ENCODE peak calls at places on chromosomes 3 and 15, in nine cellular contexts. One of them, this sample, is unnamed.

GRCh38 chr3:22372292-22372949 is 621.4 kb upstream of the ZNF385D start:
- DNase-seq in natural killer cell treated with Interleukin-12 subunit alpha and Interleukin-12 subunit beta and Interleukin-15 and Interleukin-18, amount 100 ng/mL, for 72 hours: no peak
- DNase-seq in amygdala: no peak
- DNase-seq in B cell: no peak
- DNase-seq in brain microvascular endothelial cell: no peak
- DNase-seq in HFF-Myc: no peak
- DNase-seq in effector CD4-positive, alpha-beta T cell: no peak
- DNase-seq in SHP77: no peak
- DNase-seq in memory B cell: no peak
- DNase-seq in this sample: no peak

GRCh38 chr15:99180287-99180962 is 69.0 kb downstream of the TTC23 start:
- DNase-seq in natural killer cell treated with Interleukin-12 subunit alpha and Interleukin-12 subunit beta and Interleukin-15 and Interleukin-18, amount 100 ng/mL, for 72 hours: no peak
- DNase-seq in amygdala: no peak
- DNase-seq in B cell: no peak
- DNase-seq in brain microvascular endothelial cell: no peak
- DNase-seq in HFF-Myc: no peak
- DNase-seq in effector CD4-positive, alpha-beta T cell: no peak
- DNase-seq in SHP77: no peak
- DNase-seq in memory B cell: no peak
- DNase-seq in this sample: no peak

GRCh38 chr15:73928971-73929627 is 2.8 kb downstream of the LOXL1 start:
- DNase-seq in natural killer cell treated with Interleukin-12 subunit alpha and Interleukin-12 subunit beta and Interleukin-15 and Interleukin-18, amount 100 ng/mL, for 72 hours: no peak
- DNase-seq in amygdala: no peak
- DNase-seq in B cell: no peak
- DNase-seq in brain microvascular endothelial cell: no peak
- DNase-seq in HFF-Myc: no peak
- DNase-seq in effector CD4-positive, alpha-beta T cell: no peak
- DNase-seq in SHP77: no peak
- DNase-seq in memory B cell: no peak
- DNase-seq in this sample: peak

GRCh38 chr3:42699511-42699971 is 3.1 kb downstream of the HHATL start:
- DNase-seq in natural killer cell treated with Interleukin-12 subunit alpha and Interleukin-12 subunit beta and Interleukin-15 and Interleukin-18, amount 100 ng/mL, for 72 hours: no peak
- DNase-seq in amygdala: no peak
- DNase-seq in B cell: no peak
- DNase-seq in brain microvascular endothelial cell: no peak
- DNase-seq in HFF-Myc: no peak
- DNase-seq in effector CD4-positive, alpha-beta T cell: no peak
- DNase-seq in SHP77: no peak
- DNase-seq in memory B cell: no peak
- DNase-seq in this sample: no peak

GRCh38 chr3:109923431-109923830 is 586.1 kb upstream of the DPPA4 start:
- DNase-seq in natural killer cell treated with Interleukin-12 subunit alpha and Interleukin-12 subunit beta and Interleukin-15 and Interleukin-18, amount 100 ng/mL, for 72 hours: no peak
- DNase-seq in amygdala: no peak
- DNase-seq in B cell: no peak
- DNase-seq in brain microvascular endothelial cell: no peak
- DNase-seq in HFF-Myc: no peak
- DNase-seq in effector CD4-positive, alpha-beta T cell: no peak
- DNase-seq in SHP77: no peak
- DNase-seq in memory B cell: no peak
- DNase-seq in this sample: no peak

GRCh38 chr3:43238801-43239200 is 47.5 kb upstream of the SNRK start:
- DNase-seq in natural killer cell treated with Interleukin-12 subunit alpha and Interleukin-12 subunit beta and Interleukin-15 and Interleukin-18, amount 100 ng/mL, for 72 hours: no peak
- DNase-seq in amygdala: no peak
- DNase-seq in B cell: no peak
- DNase-seq in brain microvascular endothelial cell: no peak
- DNase-seq in HFF-Myc: no peak
- DNase-seq in effector CD4-positive, alpha-beta T cell: no peak
- DNase-seq in SHP77: no peak
- DNase-seq in memory B cell: no peak
- DNase-seq in this sample: no peak

GRCh38 chr15:80695099-80695910 is at the start of gene ABHD17C:
- DNase-seq in natural killer cell treated with Interleukin-12 subunit alpha and Interleukin-12 subunit beta and Interleukin-15 and Interleukin-18, amount 100 ng/mL, for 72 hours: peak
- DNase-seq in amygdala: peak
- DNase-seq in B cell: peak
- DNase-seq in brain microvascular endothelial cell: peak
- DNase-seq in HFF-Myc: no peak
- DNase-seq in effector CD4-positive, alpha-beta T cell: no peak
- DNase-seq in SHP77: peak
- DNase-seq in memory B cell: peak
- DNase-seq in this sample: peak

GRCh38 chr3:70000563-70001081 is 1.1 kb downstream of the SAMMSON start:
- DNase-seq in natural killer cell treated with Interleukin-12 subunit alpha and Interleukin-12 subunit beta and Interleukin-15 and Interleukin-18, amount 100 ng/mL, for 72 hours: no peak
- DNase-seq in amygdala: peak
- DNase-seq in B cell: no peak
- DNase-seq in brain microvascular endothelial cell: no peak
- DNase-seq in HFF-Myc: no peak
- DNase-seq in effector CD4-positive, alpha-beta T cell: no peak
- DNase-seq in SHP77: peak
- DNase-seq in memory B cell: no peak
- DNase-seq in this sample: no peak

GRCh38 chr3:1007890-1008289 is 84.9 kb upstream of the CNTN6 start:
- DNase-seq in natural killer cell treated with Interleukin-12 subunit alpha and Interleukin-12 subunit beta and Interleukin-15 and Interleukin-18, amount 100 ng/mL, for 72 hours: no peak
- DNase-seq in amygdala: no peak
- DNase-seq in B cell: no peak
- DNase-seq in brain microvascular endothelial cell: peak
- DNase-seq in HFF-Myc: no peak
- DNase-seq in effector CD4-positive, alpha-beta T cell: no peak
- DNase-seq in SHP77: no peak
- DNase-seq in memory B cell: no peak
- DNase-seq in this sample: no peak

GRCh38 chr3:157174265-157174615 is 14.3 kb upstream of the CCNL1 start:
- DNase-seq in natural killer cell treated with Interleukin-12 subunit alpha and Interleukin-12 subunit beta and Interleukin-15 and Interleukin-18, amount 100 ng/mL, for 72 hours: no peak
- DNase-seq in amygdala: no peak
- DNase-seq in B cell: no peak
- DNase-seq in brain microvascular endothelial cell: peak
- DNase-seq in HFF-Myc: no peak
- DNase-seq in effector CD4-positive, alpha-beta T cell: no peak
- DNase-seq in SHP77: peak
- DNase-seq in memory B cell: no peak
- DNase-seq in this sample: peak

GRCh38 chr3:168094877-168095610 is 680 bp downstream of the GOLIM4 start:
- DNase-seq in natural killer cell treated with Interleukin-12 subunit alpha and Interleukin-12 subunit beta and Interleukin-15 and Interleukin-18, amount 100 ng/mL, for 72 hours: peak
- DNase-seq in amygdala: peak
- DNase-seq in B cell: peak
- DNase-seq in brain microvascular endothelial cell: peak
- DNase-seq in HFF-Myc: peak
- DNase-seq in effector CD4-positive, alpha-beta T cell: no peak
- DNase-seq in SHP77: peak
- DNase-seq in memory B cell: peak
- DNase-seq in this sample: peak

GRCh38 chr3:170560296-170560695 is 25.6 kb downstream of the SLC7A14 start:
- DNase-seq in natural killer cell treated with Interleukin-12 subunit alpha and Interleukin-12 subunit beta and Interleukin-15 and Interleukin-18, amount 100 ng/mL, for 72 hours: no peak
- DNase-seq in amygdala: no peak
- DNase-seq in B cell: no peak
- DNase-seq in brain microvascular endothelial cell: no peak
- DNase-seq in HFF-Myc: no peak
- DNase-seq in effector CD4-positive, alpha-beta T cell: no peak
- DNase-seq in SHP77: no peak
- DNase-seq in memory B cell: no peak
- DNase-seq in this sample: no peak

GRCh38 chr3:42685891-42686820 is 819 bp downstream of the KLHL40 start:
- DNase-seq in natural killer cell treated with Interleukin-12 subunit alpha and Interleukin-12 subunit beta and Interleukin-15 and Interleukin-18, amount 100 ng/mL, for 72 hours: peak
- DNase-seq in amygdala: no peak
- DNase-seq in B cell: no peak
- DNase-seq in brain microvascular endothelial cell: no peak
- DNase-seq in HFF-Myc: no peak
- DNase-seq in effector CD4-positive, alpha-beta T cell: no peak
- DNase-seq in SHP77: no peak
- DNase-seq in memory B cell: no peak
- DNase-seq in this sample: no peak

GRCh38 chr3:117903226-117903625 is 1131.4 kb downstream of the IGSF11 start:
- DNase-seq in natural killer cell treated with Interleukin-12 subunit alpha and Interleukin-12 subunit beta and Interleukin-15 and Interleukin-18, amount 100 ng/mL, for 72 hours: no peak
- DNase-seq in amygdala: no peak
- DNase-seq in B cell: no peak
- DNase-seq in brain microvascular endothelial cell: peak
- DNase-seq in HFF-Myc: no peak
- DNase-seq in effector CD4-positive, alpha-beta T cell: no peak
- DNase-seq in SHP77: no peak
- DNase-seq in memory B cell: no peak
- DNase-seq in this sample: no peak

GRCh38 chr15:38706956-38707355 is 142.3 kb upstream of the RASGRP1 start:
- DNase-seq in natural killer cell treated with Interleukin-12 subunit alpha and Interleukin-12 subunit beta and Interleukin-15 and Interleukin-18, amount 100 ng/mL, for 72 hours: no peak
- DNase-seq in amygdala: no peak
- DNase-seq in B cell: no peak
- DNase-seq in brain microvascular endothelial cell: no peak
- DNase-seq in HFF-Myc: no peak
- DNase-seq in effector CD4-positive, alpha-beta T cell: no peak
- DNase-seq in SHP77: no peak
- DNase-seq in memory B cell: no peak
- DNase-seq in this sample: no peak

GRCh38 chr15:40006003-40006402 is 33.0 kb downstream of the SRP14 start:
- DNase-seq in natural killer cell treated with Interleukin-12 subunit alpha and Interleukin-12 subunit beta and Interleukin-15 and Interleukin-18, amount 100 ng/mL, for 72 hours: no peak
- DNase-seq in amygdala: no peak
- DNase-seq in B cell: no peak
- DNase-seq in brain microvascular endothelial cell: no peak
- DNase-seq in HFF-Myc: no peak
- DNase-seq in effector CD4-positive, alpha-beta T cell: no peak
- DNase-seq in SHP77: no peak
- DNase-seq in memory B cell: no peak
- DNase-seq in this sample: no peak

GRCh38 chr15:45386420-45386819 is 8.1 kb upstream of the GATM start:
- DNase-seq in natural killer cell treated with Interleukin-12 subunit alpha and Interleukin-12 subunit beta and Interleukin-15 and Interleukin-18, amount 100 ng/mL, for 72 hours: no peak
- DNase-seq in amygdala: no peak
- DNase-seq in B cell: no peak
- DNase-seq in brain microvascular endothelial cell: no peak
- DNase-seq in HFF-Myc: no peak
- DNase-seq in effector CD4-positive, alpha-beta T cell: no peak
- DNase-seq in SHP77: no peak
- DNase-seq in memory B cell: no peak
- DNase-seq in this sample: no peak

GRCh38 chr3:47374587-47374986 is 6.2 kb upstream of the PTPN23 start:
- DNase-seq in natural killer cell treated with Interleukin-12 subunit alpha and Interleukin-12 subunit beta and Interleukin-15 and Interleukin-18, amount 100 ng/mL, for 72 hours: no peak
- DNase-seq in amygdala: no peak
- DNase-seq in B cell: no peak
- DNase-seq in brain microvascular endothelial cell: no peak
- DNase-seq in HFF-Myc: no peak
- DNase-seq in effector CD4-positive, alpha-beta T cell: no peak
- DNase-seq in SHP77: no peak
- DNase-seq in memory B cell: no peak
- DNase-seq in this sample: no peak

This sample was measured in Daoy.